ENCODE peak calls at places on chromosomes 13 and 19, in six cellular contexts. A is GM12878, Q is HCT116, S is H1, G is K562, B is HepG2. U is an unnamed sample.

GRCh38 chr19:38642176-38642575 is 5.3 kb upstream of the ACTN4 start:
- DNase-seq in A (no peak), Q (no peak), S (no peak), G (no peak), B (no peak), U (no peak)

GRCh38 chr13:30142502-30143211 is 164.7 kb downstream of the KATNAL1 start:
- DNase-seq in A (no peak), Q (peak; percentile 21), S (no peak), G (no peak), B (peak; percentile 6), U (no peak)

GRCh38 chr19:54266133-54266532 is 9.1 kb upstream of the LILRB5 start:
- DNase-seq in A (peak; percentile 19), Q (peak; percentile 77), S (peak; percentile 99), G (peak; percentile 73), B (peak; percentile 69), U (peak; percentile 78)

GRCh38 chr19:47152632-47153031 is 22.0 kb downstream of the SAE1 start:
- DNase-seq in A (no peak), Q (no peak), S (no peak), G (no peak), B (no peak), U (no peak)

GRCh38 chr19:18385675-18386542 is at the start of gene GDF15:
- DNase-seq in A (no peak), Q (peak; percentile 90), S (peak; percentile 90), G (peak; percentile 82), B (peak; percentile 95), U (peak; percentile 38)

GRCh38 chr13:112616586-112617381 is 28.8 kb upstream of the TUBGCP3 start:
- DNase-seq in A (no peak), Q (peak; percentile 55), S (peak; percentile 53), G (peak; percentile 60), B (peak; percentile 35), U (no peak)

GRCh38 chr13:98346904-98347636 is 170.0 kb upstream of the RNF113B start:
- DNase-seq in A (no peak), Q (no peak), S (no peak), G (no peak), B (no peak), U (no peak)

GRCh38 chr13:102854675-102855074 is 8.8 kb downstream of the ERCC5 start:
- DNase-seq in A (no peak), Q (no peak), S (no peak), G (no peak), B (no peak), U (no peak)

GRCh38 chr19:34044011-34044410 is 128.3 kb upstream of the LSM14A start:
- DNase-seq in A (no peak), Q (no peak), S (no peak), G (no peak), B (no peak), U (peak; percentile 16)

GRCh38 chr19:43640424-43640757 is 741 bp upstream of the CADM4 start:
- DNase-seq in A (no peak), Q (no peak), S (no peak), G (no peak), B (no peak), U (no peak)

GRCh38 chr13:20351279-20352022 is 119.3 kb upstream of the GJB6 start:
- DNase-seq in A (no peak), Q (no peak), S (no peak), G (no peak), B (no peak), U (no peak)

DNA sequence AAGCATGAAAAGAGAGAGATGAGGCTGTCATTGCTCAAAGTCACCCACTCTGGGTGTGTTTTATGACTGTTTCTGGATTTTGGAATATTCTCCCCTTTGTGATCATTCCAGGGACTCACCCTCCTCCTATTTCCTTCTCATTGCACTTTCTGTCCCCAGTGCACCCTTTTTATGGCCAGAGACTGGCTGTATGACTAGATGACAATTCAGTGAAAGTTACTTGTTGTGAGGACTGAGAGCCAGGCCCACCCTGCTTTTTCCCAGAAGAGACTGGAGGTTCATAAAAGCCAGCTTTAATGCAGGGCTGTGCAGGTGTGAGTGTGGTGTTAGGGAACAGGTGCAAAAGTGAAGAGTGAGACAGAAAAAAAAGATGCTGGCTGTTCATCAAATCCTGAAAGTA is 17.3 kb downstream of the CEACAM7 start:
- DNase-seq in A (no peak), Q (no peak), S (no peak), G (no peak), B (no peak), U (no peak)
- TF ChIP-seq ZNF274 in A (no peak), Q (no peak), S (no peak), G (no peak), B (no peak), U (no peak)

GRCh38 chr13:110108348-110109139 is 198.4 kb downstream of the COL4A1 start:
- DNase-seq in A (no peak), Q (peak; percentile 53), S (no peak), G (no peak), B (peak; percentile 51), U (peak; percentile 78)
- TF ChIP-seq ZNF274 in A (no peak), Q (no peak), S (no peak), G (no peak), B (no peak), U (no peak)

GRCh38 chr13:108551674-108552073 is 77.7 kb upstream of the MYO16 start:
- DNase-seq in A (no peak), Q (no peak), S (no peak), G (no peak), B (no peak), U (no peak)
- TF ChIP-seq ZNF274 in A (no peak), Q (no peak), S (no peak), G (no peak), B (no peak), U (no peak)

GRCh38 chr19:16328824-16329482 is 4.3 kb downstream of the KLF2 start:
- DNase-seq in A (no peak), Q (no peak), S (no peak), G (no peak), B (no peak), U (no peak)

GRCh38 chr19:16327911-16328823 is 3.5 kb downstream of the KLF2 start:
- DNase-seq in A (no peak), Q (no peak), S (no peak), G (no peak), B (no peak), U (no peak)

GRCh38 chr19:16332991-16333624 is 8.5 kb downstream of the KLF2 start:
- DNase-seq in A (no peak), Q (no peak), S (no peak), G (no peak), B (no peak), U (no peak)

GRCh38 chr19:16330368-16330801 is 5.8 kb downstream of the KLF2 start:
- DNase-seq in A (no peak), Q (peak; percentile 88), S (no peak), G (peak; percentile 80), B (peak; percentile 27), U (no peak)

GRCh38 chr19:16330811-16331690 is 6.4 kb downstream of the KLF2 start:
- DNase-seq in A (no peak), Q (no peak), S (no peak), G (no peak), B (no peak), U (no peak)
- TF ChIP-seq ZNF274 in A (no peak), Q (no peak), S (no peak), G (no peak), B (no peak), U (no peak)

DNA sequence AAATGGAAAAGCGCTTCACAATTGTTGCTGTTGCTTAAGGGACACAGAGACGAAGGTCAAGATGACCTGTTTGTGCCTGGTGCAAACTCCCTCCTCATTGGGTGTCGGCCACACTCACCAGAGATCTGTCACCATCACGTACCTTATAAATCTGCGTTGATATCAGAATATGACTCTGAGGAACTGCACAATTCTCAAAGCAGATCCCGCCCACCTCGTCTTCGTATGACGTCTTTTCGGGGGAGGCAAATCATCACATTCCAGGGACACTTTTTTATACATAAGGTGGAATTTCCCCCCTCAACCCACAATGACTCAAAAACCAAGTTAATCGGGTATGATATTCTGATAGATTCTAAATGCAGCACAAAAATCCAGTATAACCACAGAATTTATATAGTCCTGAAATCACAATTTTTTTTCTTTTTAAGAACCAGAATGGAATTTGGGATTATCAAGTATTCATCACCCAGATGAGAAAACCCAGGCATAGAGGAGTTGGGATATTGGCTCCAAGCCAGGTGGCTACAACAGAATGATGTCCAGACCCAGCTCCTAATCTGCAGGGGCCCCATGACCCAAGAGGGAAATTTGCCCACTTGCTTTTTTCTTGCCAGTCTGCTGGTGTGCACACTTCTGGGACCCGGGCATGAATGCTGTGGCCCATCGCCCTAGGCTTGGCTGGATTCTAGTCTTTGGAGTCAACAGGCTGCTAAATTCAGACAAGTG is 50.6 kb upstream of the MTIF3 start:
- DNase-seq in A (no peak), Q (no peak), S (no peak), G (no peak), B (no peak), U (no peak)
- TF ChIP-seq ZNF274 in A (no peak), Q (no peak), S (no peak), G (no peak), B (no peak), U (no peak)